ENCODE peak calls at places on chromosomes 12 and 14, in six cellular contexts. Z is GM12878, U is H1, V is HepG2, R is SK-N-SH, A is K562. E is an unnamed sample.

GRCh38 chr14:100868621-100869370 is 34.7 kb downstream of the RTL1 start:
- DNase-seq in Z (no peak), U (no peak), V (no peak), R (no peak), A (no peak), E (no peak)

GRCh38 chr12:1779783-1780182 is 40.6 kb upstream of the LRTM2 start:
- DNase-seq in Z (no peak), U (no peak), V (no peak), R (no peak), A (no peak), E (no peak)

GRCh38 chr12:20432290-20432689 is 64.0 kb downstream of the PDE3A start:
- DNase-seq in Z (no peak), U (no peak), V (no peak), R (no peak), A (no peak), E (no peak)

GRCh38 chr12:51390457-51391046 is 654 bp downstream of the GALNT6 start:
- DNase-seq in Z (no peak), U (no peak), V (no peak), R (no peak), A (no peak), E (no peak)

GRCh38 chr14:51609251-51609986 is 42.3 kb upstream of the FRMD6 start:
- DNase-seq in Z (no peak), U (no peak), V (no peak), R (no peak), A (no peak), E (no peak)

GRCh38 chr14:73339846-73340565 is 102.7 kb downstream of the PAPLN start:
- DNase-seq in Z (no peak), U (no peak), V (no peak), R (no peak), A (no peak), E (no peak)

GRCh38 chr12:116551952-116552749 is 7.0 kb upstream of the MAP1LC3B2 start:
- DNase-seq in Z (no peak), U (no peak), V (no peak), R (no peak), A (peak), E (peak)

GRCh38 chr12:2198088-2198501 is 145.3 kb downstream of the CACNA1C start:
- DNase-seq in Z (no peak), U (peak), V (no peak), R (no peak), A (no peak), E (no peak)

GRCh38 chr12:132561784-132562156 is 48.6 kb downstream of the LRCOL1 start:
- DNase-seq in Z (no peak), U (no peak), V (no peak), R (peak), A (no peak), E (peak)

GRCh38 chr12:130880411-130880885 is 8.6 kb downstream of the RAN start:
- DNase-seq in Z (no peak), U (no peak), V (no peak), R (no peak), A (no peak), E (no peak)

GRCh38 chr12:1993341-1993740 is 10.9 kb downstream of the DCP1B start:
- DNase-seq in Z (no peak), U (no peak), V (peak), R (no peak), A (no peak), E (peak)

GRCh38 chr14:69667938-69668336 is 56.5 kb downstream of the SUSD6 start:
- DNase-seq in Z (no peak), U (no peak), V (no peak), R (no peak), A (no peak), E (no peak)

GRCh38 chr12:92234533-92234932 is 88.9 kb upstream of the BTG1 start:
- DNase-seq in Z (no peak), U (no peak), V (no peak), R (no peak), A (no peak), E (no peak)

GRCh38 chr14:20989787-20990600 is at the start of gene METTL17:
- DNase-seq in Z (peak), U (peak), V (peak), R (peak), A (peak), E (peak)

GRCh38 chr14:101289911-101290310 is 271.4 kb upstream of the DIO3 start:
- DNase-seq in Z (no peak), U (no peak), V (no peak), R (no peak), A (no peak), E (no peak)

GRCh38 chr12:28550757-28551381 is 360.6 kb downstream of the CCDC91 start:
- DNase-seq in Z (no peak), U (no peak), V (peak), R (no peak), A (no peak), E (no peak)

GRCh38 chr12:114925076-114925475 is 241.1 kb upstream of the TBX3 start:
- DNase-seq in Z (no peak), U (no peak), V (no peak), R (no peak), A (no peak), E (no peak)
- TF ChIP-seq GABPA in Z (no peak), U (no peak), V (no peak), R (no peak), A (no peak), E (no peak)

GRCh38 chr12:113306382-113306781 is 28.5 kb downstream of the SLC8B1 start:
- DNase-seq in Z (no peak), U (no peak), V (no peak), R (no peak), A (no peak), E (no peak)
- TF ChIP-seq GABPA in Z (no peak), U (no peak), V (no peak), R (no peak), A (no peak), E (no peak)

DNA sequence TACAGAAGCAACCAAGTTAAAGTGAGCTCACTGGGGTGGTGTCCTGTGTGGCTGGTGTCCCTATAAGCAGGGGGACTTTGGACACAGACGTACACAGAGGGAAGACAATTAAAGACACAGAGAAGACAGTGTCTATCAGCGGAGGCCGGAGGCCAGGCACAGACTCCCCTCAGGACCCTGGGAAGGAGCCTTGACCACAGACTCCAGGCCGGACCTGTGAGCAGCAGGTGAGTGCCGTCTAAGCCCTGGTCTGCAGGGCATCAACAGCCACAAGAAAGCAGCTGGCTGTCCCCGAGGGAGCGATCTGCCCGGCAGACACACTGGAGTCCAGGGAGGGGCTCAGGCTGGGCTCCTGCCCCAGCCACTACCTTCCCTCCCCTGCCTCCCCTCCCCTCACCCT is 219.0 kb upstream of the C14orf180 start:
- DNase-seq in Z (no peak), U (no peak), V (no peak), R (peak), A (no peak), E (no peak)
- TF ChIP-seq GABPA in Z (no peak), U (no peak), V (no peak), R (no peak), A (no peak), E (no peak)

GRCh38 chr12:110538869-110539622 is 36.9 kb downstream of the RAD9B start:
- DNase-seq in Z (no peak), U (no peak), V (no peak), R (no peak), A (no peak), E (no peak)
- TF ChIP-seq GABPA in Z (no peak), U (no peak), V (no peak), R (no peak), A (no peak), E (no peak)

GRCh38 chr14:71621276-71621675 is 311.0 kb upstream of the RGS6 start:
- DNase-seq in Z (no peak), U (no peak), V (no peak), R (no peak), A (no peak), E (no peak)

GRCh38 chr14:71619472-71619871 is 312.8 kb upstream of the RGS6 start:
- DNase-seq in Z (no peak), U (no peak), V (no peak), R (no peak), A (no peak), E (no peak)

GRCh38 chr14:71621966-71622365 is 310.3 kb upstream of the RGS6 start:
- DNase-seq in Z (no peak), U (no peak), V (no peak), R (no peak), A (no peak), E (no peak)

GRCh38 chr14:71618716-71619115 is 313.5 kb upstream of the RGS6 start:
- DNase-seq in Z (no peak), U (no peak), V (no peak), R (no peak), A (no peak), E (no peak)

DNA sequence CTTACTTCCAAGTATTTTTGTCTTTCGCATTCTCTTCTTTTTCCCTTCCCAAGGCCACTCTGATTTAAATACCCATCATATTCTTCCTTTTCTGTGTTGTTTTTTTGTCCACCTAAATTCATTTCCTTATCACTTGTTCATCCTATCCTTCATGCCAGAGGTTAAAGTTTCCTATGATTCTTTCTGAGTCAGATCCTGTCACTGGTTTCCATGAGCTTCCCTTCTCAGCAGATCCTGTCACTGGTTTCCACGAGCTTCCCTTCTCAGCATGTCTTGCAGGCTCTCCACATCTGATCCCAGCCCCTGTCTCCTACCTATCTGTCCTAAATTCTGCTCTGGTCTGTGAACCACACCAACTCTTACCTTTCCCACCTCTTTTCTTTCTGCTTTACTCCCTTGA is 311.8 kb upstream of the RGS6 start:
- DNase-seq in Z (no peak), U (no peak), V (no peak), R (no peak), A (no peak), E (no peak)
- TF ChIP-seq GABPA in Z (no peak), U (no peak), V (no peak), R (no peak), A (no peak), E (no peak)

DNA sequence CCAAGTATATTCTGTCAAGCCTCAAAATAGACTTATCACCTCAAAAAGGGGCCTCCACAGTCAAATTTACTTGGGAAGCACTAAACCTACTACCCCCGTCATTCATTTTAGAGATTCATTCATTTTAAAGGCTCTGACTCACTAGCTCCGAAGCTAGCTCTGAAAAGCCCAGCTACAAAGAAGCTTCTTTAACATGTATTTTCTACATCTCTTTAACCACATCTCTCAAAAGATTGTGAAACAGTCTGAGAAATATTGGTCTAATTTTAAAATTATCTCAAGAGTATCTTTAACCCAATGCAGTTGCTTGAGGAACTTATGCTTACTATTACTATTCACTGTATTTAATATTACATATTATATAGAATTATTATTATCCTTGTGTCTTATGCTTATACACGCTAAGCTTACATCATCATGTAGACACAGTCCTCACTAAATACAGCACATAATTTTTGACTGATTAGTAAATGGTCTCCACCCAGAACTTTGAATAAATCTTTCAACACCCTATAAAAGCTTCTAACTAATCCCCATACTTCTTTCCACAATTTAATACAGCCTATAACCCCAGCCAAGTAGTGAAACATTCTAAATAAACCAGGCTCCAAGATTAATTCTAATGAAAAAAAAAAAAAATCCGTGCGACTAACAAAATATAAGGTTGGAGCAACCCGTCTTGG is 7.8 kb downstream of the NT5DC3 start:
- DNase-seq in Z (no peak), U (no peak), V (no peak), R (no peak), A (no peak), E (no peak)
- TF ChIP-seq GABPA in Z (no peak), U (no peak), V (no peak), R (no peak), A (no peak), E (no peak)

E was measured in HL-60.